ENCODE peak calls at places on chromosomes 4 and X, in seven cellular contexts. W, R, S, H, N, A and Y are unnamed samples.
A peak's percentile ranks its signal among the peaks of the same experiment; 100 is the strongest.

GRCh38 chr4:162061214-162061613 is 102.6 kb downstream of the FSTL5 start:
- DNase-seq in R (peak; percentile 32), N (no peak), H (no peak), W (no peak), S (peak; percentile 23), A (no peak), Y (no peak)

GRCh38 chr4:1155314-1155713 is 17.1 kb downstream of the SPON2 start:
- DNase-seq in H (no peak), R (no peak), A (no peak), W (no peak), S (no peak), N (no peak), Y (no peak)

GRCh38 chrX:119698835-119699234 is 5.9 kb upstream of the SEPTIN6 start:
- DNase-seq in N (peak; percentile 41), S (no peak), A (no peak), H (peak; percentile 66), W (peak; percentile 63), R (peak; percentile 47), Y (peak; percentile 14)

GRCh38 chr4:74546020-74546419 is 101.1 kb downstream of the AREG start:
- DNase-seq in N (no peak), R (no peak), H (no peak), A (no peak), S (no peak), W (no peak), Y (no peak)

GRCh38 chrX:49710744-49711319 is 15.0 kb upstream of the PAGE1 start:
- DNase-seq in S (no peak), H (no peak), R (no peak), W (no peak), N (peak; percentile 1), A (no peak), Y (no peak)

GRCh38 chr4:110614173-110614948 is 8.5 kb downstream of the PITX2 start:
- DNase-seq in W (no peak), A (no peak), N (no peak), R (no peak), H (no peak), S (no peak), Y (no peak)

GRCh38 chrX:78527263-78527662 is 131.9 kb downstream of the RTL3 start:
- DNase-seq in W (no peak), N (no peak), R (no peak), S (no peak), H (no peak), A (no peak), Y (no peak)

GRCh38 chr4:20538922-20539321 is 161.3 kb upstream of the PACRGL start:
- DNase-seq in R (no peak), A (no peak), W (no peak), N (peak; percentile 47), S (no peak), H (no peak), Y (no peak)

GRCh38 chr4:7206385-7206784 is 14.0 kb downstream of the SORCS2 start:
- DNase-seq in H (peak; percentile 27), A (no peak), W (no peak), R (no peak), S (no peak), N (no peak), Y (no peak)

GRCh38 chr4:152109585-152110509 is 349.0 kb upstream of the GATB start:
- DNase-seq in H (no peak), R (no peak), A (no peak), N (no peak), S (no peak), W (no peak), Y (no peak)

GRCh38 chrX:30538271-30538670 is 39.3 kb downstream of the TASL start:
- DNase-seq in H (no peak), N (no peak), W (no peak), R (no peak), A (no peak), S (no peak), Y (no peak)

GRCh38 chr4:25367004-25367621 is 9.9 kb upstream of the ANAPC4 start:
- DNase-seq in N (no peak), A (no peak), H (peak; percentile 57), W (peak; percentile 19), R (no peak), S (no peak), Y (peak; percentile 46)

GRCh38 chr4:4791299-4791798 is 68.1 kb upstream of the MSX1 start:
- DNase-seq in A (no peak), R (no peak), N (no peak), W (peak; percentile 30), H (no peak), S (no peak), Y (no peak)

GRCh38 chrX:19659929-19660328 is 144.6 kb upstream of the MAP3K15 start:
- DNase-seq in N (no peak), S (no peak), A (no peak), W (no peak), H (no peak), R (no peak), Y (no peak)

GRCh38 chrX:123590842-123591491 is 141.9 kb downstream of the THOC2 start:
- DNase-seq in H (no peak), W (no peak), N (peak; percentile 0), S (no peak), R (no peak), A (peak; percentile 24), Y (no peak)

GRCh38 chrX:37745354-37745753 is 34.5 kb upstream of the CYBB start:
- DNase-seq in S (no peak), A (peak; percentile 53), W (peak; percentile 55), R (peak; percentile 18), N (peak; percentile 35), H (peak; percentile 72), Y (peak; percentile 72)

GRCh38 chr4:74715731-74716435 is 78.4 kb downstream of the BTC start:
- DNase-seq in S (no peak), H (no peak), W (no peak), A (no peak), N (no peak), R (no peak), Y (no peak)

GRCh38 chrX:149145845-149146285 is 359.2 kb downstream of the IDS start:
- DNase-seq in A (no peak), S (no peak), N (no peak), W (no peak), H (peak; percentile 9), R (no peak), Y (no peak)

GRCh38 chr4:504076-504475 is 5.1 kb downstream of the PIGG start:
- DNase-seq in W (no peak), A (no peak), H (no peak), N (no peak), R (no peak), S (no peak), Y (no peak)

GRCh38 chr4:7905461-7905915 is 34.2 kb downstream of the AFAP1 start:
- DNase-seq in S (no peak), H (no peak), R (no peak), W (no peak), N (no peak), A (no peak), Y (no peak)

GRCh38 chr4:146398896-146399443 is 122.8 kb downstream of the SLC10A7 start:
- DNase-seq in R (no peak), N (no peak), H (peak; percentile 52), A (no peak), S (no peak), W (peak; percentile 0), Y (no peak)

GRCh38 chr4:73142995-73143547 is 73.6 kb upstream of the COX18 start:
- DNase-seq in N (no peak), R (no peak), S (no peak), W (no peak), A (no peak), H (no peak), Y (no peak)
- TF ChIP-seq JUND in N (no peak), R (no peak), S (no peak), W (no peak), A (no peak), H (no peak), Y (no peak)

GRCh38 chrX:153766098-153766817 is 2.2 kb downstream of the PLXNB3 start:
- DNase-seq in R (no peak), A (no peak), W (peak; percentile 74), S (no peak), N (peak; percentile 48), H (peak; percentile 91), Y (no peak)
- TF ChIP-seq JUND in R (no peak), A (no peak), W (no peak), S (no peak), N (no peak), H (peak; percentile 83), Y (no peak)

DNA sequence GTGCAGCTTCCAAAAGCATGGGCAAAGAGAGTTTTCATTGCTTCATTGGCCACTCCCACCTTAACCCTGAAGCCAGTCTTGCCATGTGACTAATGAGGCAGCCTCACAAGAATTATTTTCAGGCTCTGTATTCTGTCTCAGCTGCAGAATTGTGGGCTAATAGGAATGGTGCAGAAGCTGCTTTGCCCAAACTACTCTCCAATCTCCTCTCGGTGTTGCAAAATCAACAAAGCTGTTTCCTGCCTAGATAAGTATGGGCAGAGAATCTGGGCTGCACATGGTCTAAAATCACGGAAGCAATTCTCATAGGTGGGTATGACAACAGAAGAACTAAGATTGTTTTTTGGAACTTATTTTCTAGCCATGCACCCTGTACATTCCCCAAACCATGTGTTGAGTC is 31.4 kb downstream of the PPP1R2C start:
- DNase-seq in A (no peak), N (no peak), W (no peak), R (no peak), S (no peak), H (no peak), Y (no peak)
- TF ChIP-seq JUND in A (no peak), N (no peak), W (no peak), R (no peak), S (no peak), H (no peak), Y (no peak)

GRCh38 chr4:31737419-31737818 is 1017.2 kb downstream of the PCDH7 start:
- DNase-seq in A (peak; percentile 9), R (no peak), H (no peak), N (no peak), W (no peak), S (no peak), Y (no peak)
- TF ChIP-seq JUND in A (no peak), R (no peak), H (no peak), N (no peak), W (no peak), S (no peak), Y (no peak)

GRCh38 chrX:51024106-51024696 is 113.7 kb downstream of the BMP15 start:
- DNase-seq in H (no peak), A (no peak), R (no peak), N (no peak), W (no peak), S (no peak), Y (no peak)
- TF ChIP-seq JUND in H (no peak), A (no peak), R (no peak), N (no peak), W (no peak), S (no peak), Y (no peak)

DNA sequence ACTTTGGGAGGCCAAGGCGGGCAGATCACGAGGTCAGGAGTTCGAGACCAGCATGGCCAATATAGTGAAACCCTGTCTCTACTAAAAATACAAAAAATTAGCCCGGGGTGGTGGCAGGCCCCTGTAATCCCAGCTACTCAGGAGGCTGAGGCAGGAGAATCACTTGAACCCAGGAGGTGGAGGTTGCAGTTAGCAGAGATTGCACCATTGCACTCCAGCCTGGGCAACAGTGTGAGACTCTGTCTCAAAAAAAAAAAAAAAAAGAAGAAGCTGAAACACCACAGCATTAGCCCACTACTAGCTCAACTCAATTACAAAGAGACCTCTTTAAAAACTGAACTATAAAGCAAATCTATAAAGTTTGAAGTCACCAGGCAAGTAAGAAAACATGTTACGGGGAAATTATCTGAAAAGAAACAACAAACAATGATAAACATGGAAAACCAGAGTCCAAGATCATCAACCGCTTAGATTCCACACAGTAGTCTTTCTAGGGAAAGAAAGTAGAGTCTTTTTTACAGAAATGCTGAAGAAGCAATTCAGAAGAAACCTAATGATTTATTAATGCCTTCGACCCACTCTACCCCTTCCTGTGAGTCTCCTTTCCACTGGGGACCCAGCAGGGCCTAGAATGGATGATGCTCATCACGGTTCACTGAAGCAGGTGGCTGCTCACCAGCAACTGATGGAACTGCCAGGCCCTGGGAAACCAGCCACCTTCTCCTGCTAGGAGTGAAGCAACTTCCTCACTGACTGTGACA is 6.6 kb downstream of the SAT1 start:
- DNase-seq in S (no peak), W (no peak), R (no peak), A (no peak), H (no peak), N (no peak), Y (no peak)
- TF ChIP-seq JUND in S (no peak), W (no peak), R (no peak), A (no peak), H (no peak), N (no peak), Y (no peak)